ENCODE peak calls at places on chromosomes 6 and 20, in four cellular contexts. One of them, this sample, is unnamed.

GRCh38 chr6:44247338-44248302 is 719 bp downstream of the HSP90AB1 start:
- DNase-seq in K562: peak; percentile 93
- DNase-seq in HepG2: peak; percentile 36
- DNase-seq in GM12878: no peak
- DNase-seq in this sample: peak; percentile 76

GRCh38 chr6:74579794-74580193 is 626.1 kb downstream of the COL12A1 start:
- DNase-seq in K562: no peak
- DNase-seq in HepG2: no peak
- DNase-seq in GM12878: no peak
- DNase-seq in this sample: no peak

GRCh38 chr6:52410979-52411378 is 9.2 kb upstream of the EFHC1 start:
- DNase-seq in GM12878: no peak
- DNase-seq in HepG2: no peak
- DNase-seq in K562: no peak
- DNase-seq in this sample: no peak

GRCh38 chr20:58246346-58246745 is 17.9 kb upstream of the ANKRD60 start:
- DNase-seq in HepG2: peak; percentile 61
- DNase-seq in GM12878: no peak
- DNase-seq in K562: peak; percentile 38
- DNase-seq in this sample: no peak

GRCh38 chr20:58660855-58661254 is 9.8 kb downstream of the STX16 start:
- DNase-seq in K562: no peak
- DNase-seq in HepG2: no peak
- DNase-seq in GM12878: no peak
- DNase-seq in this sample: no peak

GRCh38 chr20:53999077-53999476 is 71.3 kb downstream of the BCAS1 start:
- DNase-seq in GM12878: no peak
- DNase-seq in HepG2: no peak
- DNase-seq in K562: no peak
- DNase-seq in this sample: no peak

GRCh38 chr6:41706876-41707564 is 28.4 kb downstream of the TFEB start:
- DNase-seq in GM12878: no peak
- DNase-seq in K562: no peak
- DNase-seq in HepG2: no peak
- DNase-seq in this sample: no peak

GRCh38 chr6:27188885-27189418 is 58.5 kb upstream of the PRSS16 start:
- DNase-seq in HepG2: peak; percentile 66
- DNase-seq in GM12878: peak; percentile 50
- DNase-seq in K562: peak; percentile 93
- DNase-seq in this sample: peak; percentile 60

GRCh38 chr6:166494757-166495486 is 91.6 kb downstream of the RAMACL start:
- DNase-seq in GM12878: no peak
- DNase-seq in K562: peak; percentile 21
- DNase-seq in HepG2: no peak
- DNase-seq in this sample: no peak

GRCh38 chr6:34465551-34466241 is at the start of gene PACSIN1:
- DNase-seq in GM12878: no peak
- DNase-seq in HepG2: no peak
- DNase-seq in K562: peak; percentile 84
- DNase-seq in this sample: peak; percentile 77

GRCh38 chr20:59525500-59526241 is 78.7 kb upstream of the PHACTR3 start:
- DNase-seq in K562: peak; percentile 58
- DNase-seq in HepG2: peak; percentile 59
- DNase-seq in GM12878: no peak
- DNase-seq in this sample: peak; percentile 83

GRCh38 chr20:45378191-45378590 is at the start of gene TP53TG5:
- DNase-seq in GM12878: no peak
- DNase-seq in HepG2: no peak
- DNase-seq in K562: no peak
- DNase-seq in this sample: no peak

GRCh38 chr6:129893513-129894098 is 32.5 kb upstream of the TMEM244 start:
- DNase-seq in HepG2: no peak
- DNase-seq in GM12878: no peak
- DNase-seq in K562: peak; percentile 46
- DNase-seq in this sample: no peak

GRCh38 chr6:50249493-50249892 is 199.8 kb upstream of the DEFB112 start:
- DNase-seq in GM12878: no peak
- DNase-seq in HepG2: peak; percentile 4
- DNase-seq in K562: no peak
- DNase-seq in this sample: no peak

GRCh38 chr6:22221211-22221610 is 75.6 kb downstream of the PRL start:
- DNase-seq in K562: no peak
- DNase-seq in HepG2: no peak
- DNase-seq in GM12878: no peak
- DNase-seq in this sample: no peak

GRCh38 chr6:121652726-121653623 is 217.5 kb downstream of the GJA1 start:
- DNase-seq in GM12878: no peak
- DNase-seq in HepG2: no peak
- DNase-seq in K562: no peak
- DNase-seq in this sample: peak; percentile 10

GRCh38 chr6:8229913-8230312 is 127.6 kb upstream of the EEF1E1 start:
- DNase-seq in K562: no peak
- DNase-seq in GM12878: no peak
- DNase-seq in HepG2: no peak
- DNase-seq in this sample: no peak

GRCh38 chr6:151765444-151765886 is 42.0 kb upstream of the ESR1 start:
- DNase-seq in HepG2: peak; percentile 79
- DNase-seq in GM12878: no peak
- DNase-seq in K562: peak; percentile 69
- DNase-seq in this sample: peak; percentile 61

GRCh38 chr20:51450221-51450712 is 92.3 kb downstream of the NFATC2 start:
- DNase-seq in K562: no peak
- DNase-seq in GM12878: no peak
- DNase-seq in HepG2: no peak
- DNase-seq in this sample: no peak

GRCh38 chr6:133805876-133806275 is 83.0 kb upstream of the TCF21 start:
- DNase-seq in K562: no peak
- DNase-seq in GM12878: no peak
- DNase-seq in HepG2: no peak
- DNase-seq in this sample: no peak

GRCh38 chr20:8535403-8536003 is 403.4 kb downstream of the PLCB1 start:
- DNase-seq in GM12878: no peak
- DNase-seq in K562: no peak
- DNase-seq in HepG2: peak; percentile 23
- DNase-seq in this sample: peak; percentile 30

GRCh38 chr6:7673063-7673536 is 52.8 kb upstream of the BMP6 start:
- DNase-seq in K562: peak; percentile 62
- DNase-seq in GM12878: no peak
- DNase-seq in HepG2: no peak
- DNase-seq in this sample: peak; percentile 10

GRCh38 chr6:25489399-25489798 is 162.6 kb upstream of the SCGN start:
- DNase-seq in K562: no peak
- DNase-seq in HepG2: no peak
- DNase-seq in GM12878: no peak
- DNase-seq in this sample: no peak

GRCh38 chr6:156655267-156655918 is 121.8 kb upstream of the ARID1B start:
- DNase-seq in HepG2: no peak
- DNase-seq in GM12878: no peak
- DNase-seq in K562: no peak
- DNase-seq in this sample: no peak

GRCh38 chr6:34602318-34603111 is 46.4 kb upstream of the SPDEF start:
- DNase-seq in K562: no peak
- DNase-seq in GM12878: no peak
- DNase-seq in HepG2: peak; percentile 82
- DNase-seq in this sample: no peak

GRCh38 chr6:144149894-144150672 is at the start of gene STX11:
- DNase-seq in K562: peak; percentile 89
- DNase-seq in HepG2: no peak
- DNase-seq in GM12878: peak; percentile 57
- DNase-seq in this sample: peak; percentile 62

GRCh38 chr6:144150673-144151009 is 324 bp downstream of the STX11 start:
- DNase-seq in HepG2: no peak
- DNase-seq in K562: peak; percentile 49
- DNase-seq in GM12878: no peak
- DNase-seq in this sample: no peak

GRCh38 chr6:144152334-144152900 is 2.1 kb downstream of the STX11 start:
- DNase-seq in HepG2: no peak
- DNase-seq in K562: no peak
- DNase-seq in GM12878: no peak
- DNase-seq in this sample: no peak

GRCh38 chr6:144149558-144149893 is 791 bp upstream of the STX11 start:
- DNase-seq in K562: no peak
- DNase-seq in HepG2: no peak
- DNase-seq in GM12878: no peak
- DNase-seq in this sample: no peak

DNA sequence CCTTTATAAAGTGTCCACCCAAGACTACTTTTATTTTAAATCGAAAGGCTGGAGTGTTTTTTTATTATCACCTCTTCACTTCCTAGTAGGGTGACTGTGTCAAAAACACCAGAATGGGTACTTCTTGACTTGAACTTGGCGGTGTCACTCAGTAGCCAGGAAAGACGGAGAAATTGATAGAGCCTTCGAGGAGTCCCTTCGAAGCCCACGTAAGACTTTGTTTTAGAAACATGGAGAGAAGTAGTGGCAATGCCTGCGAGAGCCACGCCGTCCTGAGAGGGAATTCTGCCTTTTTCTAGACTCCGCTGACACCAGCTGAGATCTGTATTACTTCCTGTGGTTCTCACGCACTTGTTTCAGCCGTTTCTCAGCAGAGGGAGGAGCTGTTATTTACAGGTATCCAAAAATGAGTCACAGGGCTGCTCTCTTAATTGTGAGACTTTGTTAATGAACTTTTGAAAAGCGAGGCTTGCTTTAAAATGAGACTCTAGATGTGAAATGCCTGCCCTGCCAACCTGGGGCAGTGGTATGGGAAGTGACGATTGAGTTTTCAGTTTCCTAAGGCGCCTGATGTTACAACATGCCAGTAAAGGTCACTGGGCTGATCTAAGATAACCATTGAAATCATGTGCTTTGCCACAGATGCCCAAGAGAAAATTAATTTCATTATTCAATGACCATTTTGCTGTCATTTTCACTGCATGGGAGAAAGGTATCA is 852 bp downstream of the STX11 start:
- DNase-seq in HepG2: no peak
- DNase-seq in K562: peak; percentile 48
- DNase-seq in GM12878: peak; percentile 88
- DNase-seq in this sample: no peak
- TF ChIP-seq FOXM1 in HepG2: no peak
- TF ChIP-seq FOXM1 in K562: no peak
- TF ChIP-seq FOXM1 in GM12878: no peak
- TF ChIP-seq FOXM1 in this sample: no peak

GRCh38 chr20:35568645-35569044 is 26.8 kb downstream of the ERGIC3 start:
- DNase-seq in HepG2: peak; percentile 78
- DNase-seq in GM12878: no peak
- DNase-seq in K562: peak; percentile 37
- DNase-seq in this sample: peak; percentile 41
- TF ChIP-seq SMC3 in HepG2: peak; percentile 74
- TF ChIP-seq SMC3 in GM12878: peak; percentile 31
- TF ChIP-seq SMC3 in K562: no peak
- TF ChIP-seq SMC3 in this sample: no peak

GRCh38 chr6:362924-363249 is 28.7 kb upstream of the IRF4 start:
- DNase-seq in K562: no peak
- DNase-seq in GM12878: no peak
- DNase-seq in HepG2: no peak
- DNase-seq in this sample: no peak

GRCh38 chr6:360791-361373 is 30.7 kb upstream of the IRF4 start:
- DNase-seq in HepG2: no peak
- DNase-seq in K562: no peak
- DNase-seq in GM12878: no peak
- DNase-seq in this sample: no peak

GRCh38 chr6:363291-363690 is 28.3 kb upstream of the IRF4 start:
- DNase-seq in K562: no peak
- DNase-seq in HepG2: no peak
- DNase-seq in GM12878: no peak
- DNase-seq in this sample: no peak

GRCh38 chr6:362231-362923 is 29.2 kb upstream of the IRF4 start:
- DNase-seq in K562: no peak
- DNase-seq in GM12878: no peak
- DNase-seq in HepG2: no peak
- DNase-seq in this sample: no peak

DNA sequence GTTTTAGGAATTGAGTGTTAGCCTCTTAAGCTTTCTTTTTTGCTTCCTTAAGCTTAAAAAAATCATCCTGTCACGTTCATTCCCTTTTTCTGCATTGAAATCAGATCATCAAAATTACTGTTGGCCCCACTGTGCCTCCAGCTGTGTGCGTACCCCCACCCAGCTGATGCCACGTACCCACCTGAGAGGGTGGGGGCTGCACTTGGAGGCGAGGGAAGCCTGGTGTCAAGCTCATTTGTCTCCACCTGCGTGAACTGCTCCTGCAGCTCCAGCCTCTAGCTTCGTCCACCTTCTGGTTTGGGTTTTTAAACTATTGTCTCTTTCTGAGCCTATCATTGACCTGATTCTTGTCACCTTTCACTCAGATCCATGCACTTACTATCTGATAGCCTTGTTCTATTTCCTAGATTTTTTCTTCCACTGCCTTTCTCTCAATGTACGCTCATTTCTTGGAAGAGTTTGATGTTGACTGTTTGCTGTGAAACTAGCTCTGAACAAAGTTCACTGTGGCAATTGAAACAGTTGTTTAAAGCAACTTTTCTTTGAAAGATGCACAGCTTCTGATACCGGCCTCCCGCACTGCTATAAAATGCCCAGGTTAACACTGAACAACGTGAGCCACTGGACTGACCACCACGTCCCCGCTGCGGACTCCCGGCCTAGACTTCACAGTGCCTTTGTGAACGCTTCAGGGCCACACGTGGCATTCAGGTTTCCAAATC is 30.0 kb upstream of the IRF4 start:
- DNase-seq in HepG2: no peak
- DNase-seq in K562: no peak
- DNase-seq in GM12878: no peak
- DNase-seq in this sample: no peak
- H3K9me3 ChIP-seq in HepG2: no peaks in the 10 kb centered on the region
- H3K9me3 ChIP-seq in K562: no peaks in the 10 kb centered on the region
- H3K9me3 ChIP-seq in GM12878: no peaks in the 10 kb centered on the region
- H3K9me3 ChIP-seq in this sample: no peaks in the 10 kb centered on the region

DNA sequence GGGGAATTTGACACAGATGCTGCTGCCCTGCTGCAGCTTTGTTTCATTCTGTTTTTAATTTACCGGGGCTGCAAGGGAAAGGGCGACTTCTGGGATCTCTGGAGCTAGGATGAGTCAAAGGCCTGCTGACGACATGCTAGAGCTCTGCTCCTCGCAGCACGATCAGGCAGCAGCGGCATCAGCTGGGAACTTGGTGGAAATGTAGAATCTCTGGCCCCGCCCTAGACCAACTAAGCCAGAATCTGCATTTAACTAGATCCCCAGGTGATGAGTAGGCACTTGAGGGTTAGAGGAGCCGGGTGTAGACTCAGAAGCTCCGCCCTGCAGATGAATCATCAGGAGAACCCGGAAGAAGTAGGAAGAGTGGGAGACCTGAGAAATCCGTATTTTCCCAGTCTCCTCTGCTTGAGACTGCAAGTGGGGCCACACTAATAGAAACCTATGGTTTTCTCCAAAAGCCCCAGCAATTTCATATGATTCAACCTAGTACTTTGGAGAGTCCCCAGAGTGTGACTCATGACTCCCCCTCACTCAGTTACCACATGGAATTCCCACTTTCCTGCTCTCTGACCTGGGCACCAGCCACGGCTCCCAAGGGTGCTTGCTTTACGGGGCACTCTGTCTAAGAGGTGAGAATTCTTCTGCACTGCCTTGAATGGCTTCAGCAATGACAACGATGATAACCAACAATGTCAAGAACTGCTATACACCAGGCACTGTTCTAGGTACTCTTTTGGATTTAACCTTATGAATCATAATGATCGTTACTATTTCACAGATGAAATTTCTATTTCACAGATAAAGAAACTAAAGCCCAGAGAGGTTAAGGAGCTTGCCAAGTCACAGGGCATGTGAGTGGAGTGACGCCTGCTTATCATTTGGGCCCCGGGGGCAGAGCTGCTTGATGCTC is 18.1 kb downstream of the TUBB2B start:
- DNase-seq in K562: peak; percentile 97
- DNase-seq in HepG2: peak; percentile 88
- DNase-seq in GM12878: peak; percentile 60
- DNase-seq in this sample: peak; percentile 76
- TF ChIP-seq FOXM1 in K562: no peak
- TF ChIP-seq FOXM1 in HepG2: no peak
- TF ChIP-seq FOXM1 in GM12878: peak; percentile 94
- TF ChIP-seq FOXM1 in this sample: no peak

This sample was measured in SK-N-SH.